ENCODE peak calls at places on chromosomes 5 and 9, in eight cellular contexts. D is HTR-8/SVneo, U is Calu3, C is heart left ventricle, M is frontal cortex, L is coronary artery, Q is mucosa of descending colon, Z is left lung. B is an unnamed sample.

GRCh38 chr5:111628901-111629300 is 116.6 kb upstream of the STARD4 start:
- DNase-seq in D (no peak), U (no peak), C (no peak), M (no peak), L (no peak), Q (no peak), Z (no peak), B (no peak)

GRCh38 chr5:95850391-95850894 is 27.9 kb upstream of the GLRX start:
- DNase-seq in D (no peak), U (no peak), C (no peak), M (no peak), L (no peak), Q (no peak), Z (no peak), B (no peak)

GRCh38 chr5:35924950-35925722 is 13.3 kb downstream of the CAPSL start:
- DNase-seq in D (peak), U (peak), C (peak), M (peak), L (no peak), Q (peak), Z (peak), B (peak)

GRCh38 chr5:95281211-95281610 is 3.7 kb downstream of the MCTP1 start:
- DNase-seq in D (peak), U (no peak), C (no peak), M (no peak), L (no peak), Q (no peak), Z (no peak), B (no peak)

GRCh38 chr9:136213733-136214132 is 8.8 kb upstream of the LHX3 start:
- DNase-seq in D (no peak), U (no peak), C (no peak), M (no peak), L (no peak), Q (no peak), Z (no peak), B (no peak)

GRCh38 chr5:151162794-151163193 is 5.2 kb upstream of the ANXA6 start:
- DNase-seq in D (no peak), U (no peak), C (no peak), M (no peak), L (no peak), Q (no peak), Z (no peak), B (no peak)

GRCh38 chr5:116038817-116039216 is 6.5 kb downstream of the ARL14EPL start:
- DNase-seq in D (no peak), U (no peak), C (no peak), M (no peak), L (no peak), Q (no peak), Z (no peak), B (peak)

GRCh38 chr9:131813116-131813515 is 73.2 kb upstream of the RAPGEF1 start:
- DNase-seq in D (no peak), U (no peak), C (no peak), M (no peak), L (no peak), Q (no peak), Z (no peak), B (no peak)

GRCh38 chr5:1053391-1054017 is 44.9 kb downstream of the NKD2 start:
- DNase-seq in D (no peak), U (no peak), C (peak), M (no peak), L (no peak), Q (peak), Z (peak), B (no peak)

GRCh38 chr5:175288048-175288621 is 155.8 kb downstream of the DRD1 start:
- DNase-seq in D (no peak), U (no peak), C (no peak), M (no peak), L (no peak), Q (no peak), Z (no peak), B (no peak)

GRCh38 chr9:95083086-95083768 is 234.3 kb downstream of the FANCC start:
- DNase-seq in D (no peak), U (no peak), C (peak), M (no peak), L (no peak), Q (peak), Z (no peak), B (no peak)

GRCh38 chr5:173643964-173644363 is 27.5 kb upstream of the BOD1 start:
- DNase-seq in D (no peak), U (peak), C (no peak), M (no peak), L (no peak), Q (no peak), Z (peak), B (no peak)

GRCh38 chr5:67404261-67405100 is 207.9 kb upstream of the CD180 start:
- DNase-seq in D (no peak), U (no peak), C (no peak), M (no peak), L (no peak), Q (no peak), Z (no peak), B (peak)

GRCh38 chr5:61401726-61402125 is 69.7 kb downstream of the ZSWIM6 start:
- DNase-seq in D (no peak), U (no peak), C (no peak), M (no peak), L (no peak), Q (no peak), Z (no peak), B (no peak)

GRCh38 chr9:78539904-78540303 is 243.0 kb downstream of the PSAT1 start:
- DNase-seq in D (peak), U (no peak), C (no peak), M (no peak), L (no peak), Q (no peak), Z (no peak), B (no peak)

GRCh38 chr5:171309526-171310333 is 682 bp downstream of the TLX3 start:
- DNase-seq in D (peak), U (peak), C (no peak), M (no peak), L (peak), Q (no peak), Z (peak), B (peak)

GRCh38 chr9:91530829-91531228 is 107.2 kb upstream of the NFIL3 start:
- DNase-seq in D (no peak), U (no peak), C (no peak), M (no peak), L (no peak), Q (no peak), Z (no peak), B (no peak)

GRCh38 chr5:141681695-141682641 is at the start of gene ARAP3:
- DNase-seq in D (peak), U (peak), C (peak), M (no peak), L (peak), Q (peak), Z (peak), B (peak)

GRCh38 chr5:10741661-10742060 is 19.4 kb downstream of the DAP start:
- DNase-seq in D (no peak), U (no peak), C (no peak), M (no peak), L (no peak), Q (no peak), Z (no peak), B (no peak)

GRCh38 chr9:133713960-133714495 is 24.1 kb downstream of the SARDH start:
- DNase-seq in D (no peak), U (no peak), C (no peak), M (no peak), L (no peak), Q (no peak), Z (no peak), B (no peak)

GRCh38 chr5:94245608-94246007 is 372.8 kb downstream of the KIAA0825 start:
- DNase-seq in D (no peak), U (no peak), C (no peak), M (no peak), L (no peak), Q (no peak), Z (peak), B (no peak)

GRCh38 chr9:105296889-105297288 is 52.4 kb downstream of the SLC44A1 start:
- DNase-seq in D (peak), U (peak), C (no peak), M (no peak), L (no peak), Q (no peak), Z (no peak), B (no peak)

GRCh38 chr9:108272350-108272899 is 583.4 kb downstream of the ACTL7B start:
- DNase-seq in D (peak), U (peak), C (peak), M (peak), L (no peak), Q (peak), Z (peak), B (peak)

GRCh38 chr5:171424726-171425125 is 5.3 kb downstream of the FGF18 start:
- DNase-seq in D (peak), U (peak), C (no peak), M (no peak), L (no peak), Q (no peak), Z (no peak), B (peak)

GRCh38 chr9:94874316-94874715 is 147.8 kb downstream of the AOPEP start:
- DNase-seq in D (peak), U (no peak), C (no peak), M (no peak), L (no peak), Q (no peak), Z (no peak), B (no peak)

GRCh38 chr5:106106384-106106783 is 1564.4 kb downstream of the EFNA5 start:
- DNase-seq in D (no peak), U (no peak), C (no peak), M (no peak), L (no peak), Q (no peak), Z (no peak), B (no peak)

GRCh38 chr5:76524872-76525271 is 98.3 kb downstream of the F2RL2 start:
- DNase-seq in D (no peak), U (no peak), C (no peak), M (no peak), L (no peak), Q (no peak), Z (no peak), B (no peak)

GRCh38 chr9:69190866-69191672 is 17.0 kb downstream of the TJP2 start:
- DNase-seq in D (no peak), U (no peak), C (no peak), M (no peak), L (no peak), Q (no peak), Z (no peak), B (no peak)

GRCh38 chr9:18710089-18710488 is 236.1 kb downstream of the ADAMTSL1 start:
- DNase-seq in D (no peak), U (no peak), C (no peak), M (no peak), L (no peak), Q (no peak), Z (no peak), B (no peak)